ENCODE peak calls at places on chromosome 5, in six cellular contexts. I, Y, O, M, E and K are unnamed samples.

GRCh38 chr5:99032234-99033013 is 103.6 kb upstream of the CHD1 start:
- DNase-seq in E (peak; percentile 80), M (no peak), I (peak; percentile 33), Y (no peak), O (no peak), K (peak; percentile 66)

GRCh38 chr5:89246252-89246651 is 363.3 kb upstream of the MEF2C start:
- DNase-seq in Y (no peak), O (no peak), I (no peak), E (no peak), M (no peak), K (no peak)

GRCh38 chr5:115686692-115687054 is 60.8 kb upstream of the TMED7 start:
- DNase-seq in M (no peak), O (no peak), I (no peak), Y (no peak), E (no peak), K (no peak)

GRCh38 chr5:53318303-53318702 is 162.1 kb upstream of the FST start:
- DNase-seq in M (no peak), O (no peak), Y (no peak), E (peak; percentile 73), I (no peak), K (no peak)

GRCh38 chr5:10118150-10118549 is 131.5 kb downstream of the ATPSCKMT start:
- DNase-seq in M (no peak), I (no peak), O (no peak), E (no peak), Y (no peak), K (no peak)

GRCh38 chr5:140868721-140869554 is at the start of gene PCDHA11:
- DNase-seq in M (no peak), Y (no peak), O (no peak), I (no peak), E (peak; percentile 87), K (no peak)

GRCh38 chr5:152505442-152506042 is 100.5 kb upstream of the NMUR2 start:
- DNase-seq in E (peak; percentile 83), M (peak; percentile 5), O (no peak), Y (peak; percentile 7), I (no peak), K (peak; percentile 25)

GRCh38 chr5:103439007-103439406 is 123.6 kb downstream of the NUDT12 start:
- DNase-seq in E (no peak), O (no peak), M (no peak), I (no peak), Y (no peak), K (no peak)

GRCh38 chr5:149237662-149238061 is 34.0 kb upstream of the AFAP1L1 start:
- DNase-seq in E (peak; percentile 57), I (no peak), M (no peak), O (no peak), Y (no peak), K (no peak)

GRCh38 chr5:63240063-63240755 is 661.6 kb downstream of the LRRC70 start:
- DNase-seq in E (no peak), O (no peak), Y (no peak), I (no peak), M (no peak), K (no peak)

GRCh38 chr5:141211-141610 is 49.2 kb downstream of the PLEKHG4B start:
- DNase-seq in I (no peak), E (no peak), Y (no peak), M (no peak), O (no peak), K (no peak)

GRCh38 chr5:142551242-142552067 is 134.4 kb downstream of the FGF1 start:
- DNase-seq in E (peak; percentile 77), I (no peak), M (peak; percentile 86), O (no peak), Y (no peak), K (no peak)

GRCh38 chr5:37554938-37555337 is 175.8 kb downstream of the WDR70 start:
- DNase-seq in M (no peak), Y (no peak), I (no peak), E (peak; percentile 71), O (no peak), K (no peak)

GRCh38 chr5:57338068-57338848 is 144.4 kb downstream of the ACTBL2 start:
- DNase-seq in I (no peak), M (peak; percentile 10), O (no peak), E (peak; percentile 82), Y (no peak), K (no peak)

GRCh38 chr5:149488645-149489306 is 62.5 kb downstream of the CSNK1A1 start:
- DNase-seq in I (no peak), M (no peak), Y (peak; percentile 40), O (no peak), E (no peak), K (no peak)

GRCh38 chr5:135827965-135828792 is 6.3 kb upstream of the SLC25A48 start:
- DNase-seq in O (no peak), Y (no peak), M (no peak), I (no peak), E (no peak), K (no peak)

GRCh38 chr5:109688999-109689739 is 558 bp upstream of the MAN2A1 start:
- DNase-seq in E (peak; percentile 93), I (peak; percentile 76), O (peak; percentile 79), Y (peak; percentile 61), M (no peak), K (no peak)

GRCh38 chr5:2711446-2712425 is 39.7 kb downstream of the IRX2 start:
- DNase-seq in M (no peak), E (no peak), I (no peak), O (no peak), Y (no peak), K (no peak)

DNA sequence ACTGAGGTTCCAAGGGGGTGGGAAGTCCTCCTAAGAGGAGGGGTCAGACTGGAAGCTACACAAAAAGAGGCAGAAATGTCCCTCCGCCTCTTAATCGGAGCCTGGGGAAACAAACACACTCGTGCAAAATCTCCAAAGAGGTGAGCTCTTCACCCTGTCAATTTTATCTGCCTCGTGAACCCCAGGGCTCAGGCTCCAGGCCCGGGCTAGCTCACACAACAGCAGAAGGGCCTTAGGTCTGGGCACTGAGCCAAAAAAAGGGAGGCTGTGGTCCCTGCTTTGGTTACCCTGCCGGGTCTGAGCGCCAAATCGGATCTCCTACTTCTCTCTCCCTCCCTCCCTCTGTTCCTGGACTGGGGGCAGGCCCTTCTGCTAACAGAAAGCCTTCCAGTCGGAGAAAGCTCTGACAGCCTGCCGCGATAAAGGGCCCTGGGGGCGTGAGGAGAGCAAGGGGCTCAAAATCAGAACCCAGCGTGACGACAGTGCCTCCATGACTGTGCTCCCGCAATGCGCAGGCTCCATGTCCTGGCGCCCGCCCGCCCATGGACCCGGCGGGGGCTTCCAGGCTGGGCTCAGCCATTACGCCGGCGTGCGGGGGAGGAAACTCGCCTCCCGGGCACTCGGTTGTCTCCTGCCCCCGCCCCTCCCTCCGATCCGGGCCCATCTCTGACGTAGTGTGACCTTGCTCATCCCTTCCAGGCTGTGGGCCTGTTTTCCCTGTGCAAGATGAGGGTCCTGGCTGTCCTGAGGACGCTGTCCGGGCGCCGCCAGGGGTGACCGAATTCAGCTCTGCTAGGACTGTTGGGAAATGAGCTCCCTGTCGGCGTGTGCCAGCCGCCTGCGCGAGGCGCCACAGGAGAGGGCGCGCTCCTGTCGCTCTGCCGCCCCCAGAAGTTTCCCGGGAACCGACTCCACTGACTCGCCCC is 865 bp upstream of the SLC22A4 start:
- DNase-seq in O (peak; percentile 46), Y (peak; percentile 60), E (peak; percentile 82), I (peak; percentile 81), M (no peak), K (peak; percentile 45)
- TF ChIP-seq POLR2AphosphoS5 in O (no peak), Y (no peak), E (peak; percentile 55), I (no peak), M (no peak), K (no peak)

GRCh38 chr5:139634541-139634940 is 13.6 kb upstream of the CXXC5 start:
- DNase-seq in M (no peak), I (no peak), E (no peak), O (no peak), Y (no peak), K (no peak)

GRCh38 chr5:139634028-139634325 is 14.2 kb upstream of the CXXC5 start:
- DNase-seq in E (no peak), M (no peak), Y (no peak), O (no peak), I (no peak), K (no peak)

GRCh38 chr5:139631520-139632165 is 16.5 kb upstream of the CXXC5 start:
- DNase-seq in M (no peak), O (no peak), I (no peak), Y (no peak), E (no peak), K (no peak)

GRCh38 chr5:139635191-139635590 is 13.0 kb upstream of the CXXC5 start:
- DNase-seq in E (no peak), O (no peak), Y (no peak), M (no peak), I (no peak), K (no peak)

GRCh38 chr5:139633295-139634027 is 14.7 kb upstream of the CXXC5 start:
- DNase-seq in E (peak; percentile 82), I (no peak), M (no peak), Y (no peak), O (no peak), K (peak; percentile 79)
- TF ChIP-seq POLR2AphosphoS5 in E (peak; percentile 54), I (peak; percentile 62), M (peak; percentile 21), Y (no peak), O (no peak), K (peak; percentile 79)

DNA sequence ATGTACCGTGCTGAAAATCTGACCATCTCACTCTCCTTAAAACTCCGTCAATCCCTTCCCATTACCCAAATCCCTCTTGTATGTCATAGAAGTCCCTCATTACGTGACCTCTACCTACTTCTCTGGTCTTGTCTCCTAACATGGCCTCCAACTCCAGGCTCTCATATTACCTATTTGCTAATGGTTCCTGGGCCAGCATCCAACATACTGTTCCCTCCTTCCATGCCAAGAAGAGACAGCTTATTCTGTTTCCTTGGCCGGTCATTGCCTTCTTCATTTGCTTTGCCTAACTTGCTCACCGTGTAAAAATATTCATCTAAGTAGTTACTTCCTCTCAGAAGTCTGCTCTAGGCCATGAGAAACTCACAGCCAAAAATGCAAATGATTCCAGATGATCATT is 8.9 kb upstream of the IL6ST start:
- DNase-seq in I (no peak), Y (no peak), E (no peak), M (no peak), O (no peak), K (no peak)
- TF ChIP-seq POLR2AphosphoS5 in I (no peak), Y (no peak), E (no peak), M (no peak), O (no peak), K (no peak)

GRCh38 chr5:113264061-113264460 is 170.7 kb downstream of the TSSK1B start:
- DNase-seq in E (no peak), I (no peak), Y (no peak), O (no peak), M (no peak), K (no peak)

GRCh38 chr5:113265190-113265589 is 169.6 kb downstream of the TSSK1B start:
- DNase-seq in O (no peak), E (no peak), Y (no peak), I (no peak), M (no peak), K (no peak)

GRCh38 chr5:113259034-113259433 is 175.8 kb downstream of the TSSK1B start:
- DNase-seq in Y (no peak), I (no peak), E (no peak), M (no peak), O (no peak), K (no peak)

GRCh38 chr5:113263545-113263944 is 171.2 kb downstream of the TSSK1B start:
- DNase-seq in M (no peak), I (no peak), Y (no peak), E (no peak), O (no peak), K (no peak)

DNA sequence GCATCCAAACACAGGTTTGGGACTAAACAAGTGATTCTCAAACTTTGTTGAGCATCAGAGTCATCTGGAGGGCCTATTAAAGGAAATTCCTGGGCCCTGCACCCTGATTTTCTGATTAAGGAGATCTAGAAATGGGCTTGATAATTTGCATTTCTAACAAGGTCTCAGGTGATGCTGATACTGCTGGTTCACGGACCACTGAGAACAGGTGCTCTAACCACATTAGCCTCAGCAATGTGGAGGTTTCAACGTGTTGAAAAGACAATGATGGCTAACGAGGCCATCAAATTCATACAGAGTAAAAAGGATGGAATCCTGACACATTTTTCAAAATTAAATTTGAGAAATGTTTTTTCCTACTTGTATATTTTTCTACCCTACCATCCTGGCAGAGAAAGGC is 172.1 kb downstream of the TSSK1B start:
- DNase-seq in O (no peak), Y (no peak), M (no peak), I (no peak), E (no peak), K (no peak)
- TF ChIP-seq POLR2AphosphoS5 in O (no peak), Y (no peak), M (no peak), I (no peak), E (no peak), K (no peak)